ENCODE peak calls at places on chromosomes 7 and 10, in five cellular contexts. E is upper lobe of left lung, C is lower lobe of right lung, V is breast epithelium, L is ascending aorta. Q is an unnamed sample.

GRCh38 chr7:7535688-7536087 is at the start of gene COL28A1:
- DNase-seq in E (no peak), C (no peak), V (no peak), L (no peak), Q (no peak)

GRCh38 chr7:84847790-84848189 is 339.1 kb downstream of the SEMA3D start:
- DNase-seq in E (no peak), C (no peak), V (no peak), L (no peak), Q (no peak)

GRCh38 chr10:133104076-133104965 is 16.6 kb downstream of the ADGRA1 start:
- DNase-seq in E (peak), C (no peak), V (no peak), L (no peak), Q (no peak)

GRCh38 chr10:107028249-107028648 is 136.3 kb downstream of the SORCS1 start:
- DNase-seq in E (no peak), C (no peak), V (no peak), L (no peak), Q (no peak)

GRCh38 chr7:19408821-19409220 is 263.6 kb upstream of the FERD3L start:
- DNase-seq in E (no peak), C (no peak), V (no peak), L (no peak), Q (no peak)

GRCh38 chr10:74991435-74991834 is 120.0 kb upstream of the SAMD8 start:
- DNase-seq in E (no peak), C (no peak), V (no peak), L (no peak), Q (no peak)

GRCh38 chr7:5824297-5824610 is 42.8 kb upstream of the RNF216 start:
- DNase-seq in E (no peak), C (no peak), V (no peak), L (no peak), Q (no peak)

GRCh38 chr7:47180268-47180826 is 401.6 kb downstream of the TNS3 start:
- DNase-seq in E (no peak), C (no peak), V (no peak), L (no peak), Q (no peak)

GRCh38 chr10:78297997-78298396 is 264.3 kb downstream of the RPS24 start:
- DNase-seq in E (no peak), C (no peak), V (no peak), L (no peak), Q (no peak)

GRCh38 chr7:1361016-1361755 is 98.1 kb downstream of the MICALL2 start:
- DNase-seq in E (peak), C (peak), V (no peak), L (no peak), Q (peak)

GRCh38 chr7:96707901-96708774 is 1.5 kb downstream of the SEM1 start:
- DNase-seq in E (no peak), C (no peak), V (no peak), L (no peak), Q (no peak)

GRCh38 chr7:76233538-76234281 is 32.0 kb downstream of the SRRM3 start:
- DNase-seq in E (no peak), C (no peak), V (no peak), L (no peak), Q (no peak)

GRCh38 chr10:64813391-64813790 is 1292.2 kb downstream of the REEP3 start:
- DNase-seq in E (no peak), C (no peak), V (no peak), L (no peak), Q (no peak)

GRCh38 chr7:101553018-101553770 is 75.9 kb downstream of the MYL10 start:
- DNase-seq in E (peak), C (no peak), V (no peak), L (peak), Q (no peak)

GRCh38 chr10:35331894-35332640 is 4.2 kb upstream of the CCNY start:
- DNase-seq in E (no peak), C (no peak), V (no peak), L (no peak), Q (no peak)

GRCh38 chr7:150941983-150942590 is 36.0 kb downstream of the KCNH2 start:
- DNase-seq in E (peak), C (peak), V (no peak), L (peak), Q (peak)

GRCh38 chr7:77910124-77910523 is 111.6 kb downstream of the PHTF2 start:
- DNase-seq in E (no peak), C (no peak), V (no peak), L (no peak), Q (no peak)

GRCh38 chr7:31028417-31028988 is 23.6 kb upstream of the ADCYAP1R1 start:
- DNase-seq in E (peak), C (no peak), V (no peak), L (no peak), Q (no peak)

GRCh38 chr7:24611130-24611529 is 37.9 kb downstream of the PALS2 start:
- DNase-seq in E (no peak), C (no peak), V (no peak), L (no peak), Q (no peak)

GRCh38 chr10:107914450-107915276 is 750.2 kb upstream of the SORCS1 start:
- DNase-seq in E (peak), C (peak), V (no peak), L (no peak), Q (no peak)

GRCh38 chr10:30358206-30358605 is 9.1 kb upstream of the MTPAP start:
- DNase-seq in E (no peak), C (no peak), V (no peak), L (peak), Q (no peak)

GRCh38 chr10:28200804-28201203 is 102.1 kb downstream of the MPP7 start:
- DNase-seq in E (no peak), C (no peak), V (no peak), L (no peak), Q (no peak)

GRCh38 chr10:104117839-104118323 is 4.1 kb upstream of the SFR1 start:
- DNase-seq in E (no peak), C (no peak), V (peak), L (no peak), Q (no peak)

GRCh38 chr7:143884978-143885559 is 16.9 kb downstream of the TCAF1 start:
- DNase-seq in E (peak), C (no peak), V (no peak), L (no peak), Q (peak)

GRCh38 chr7:69879989-69880388 is 281.7 kb downstream of the AUTS2 start:
- DNase-seq in E (no peak), C (no peak), V (no peak), L (no peak), Q (no peak)

GRCh38 chr10:130203626-130204025 is 67.4 kb downstream of the GLRX3 start:
- DNase-seq in E (no peak), C (no peak), V (no peak), L (no peak), Q (no peak)

GRCh38 chr10:129958686-129959543 is 5.2 kb downstream of the EBF3 start:
- DNase-seq in E (peak), C (no peak), V (no peak), L (peak), Q (peak)

GRCh38 chr7:93973134-93973533 is 31.0 kb downstream of the BET1 start:
- DNase-seq in E (no peak), C (no peak), V (no peak), L (no peak), Q (no peak)

GRCh38 chr10:96390460-96390864 is 31.7 kb upstream of the OPALIN start:
- DNase-seq in E (no peak), C (no peak), V (peak), L (peak), Q (peak)

GRCh38 chr7:6382797-6383196 is 65.0 kb downstream of the DAGLB start:
- DNase-seq in E (no peak), C (no peak), V (no peak), L (no peak), Q (no peak)

GRCh38 chr7:101543846-101544245 is 85.2 kb downstream of the MYL10 start:
- DNase-seq in E (no peak), C (peak), V (no peak), L (no peak), Q (peak)

DNA sequence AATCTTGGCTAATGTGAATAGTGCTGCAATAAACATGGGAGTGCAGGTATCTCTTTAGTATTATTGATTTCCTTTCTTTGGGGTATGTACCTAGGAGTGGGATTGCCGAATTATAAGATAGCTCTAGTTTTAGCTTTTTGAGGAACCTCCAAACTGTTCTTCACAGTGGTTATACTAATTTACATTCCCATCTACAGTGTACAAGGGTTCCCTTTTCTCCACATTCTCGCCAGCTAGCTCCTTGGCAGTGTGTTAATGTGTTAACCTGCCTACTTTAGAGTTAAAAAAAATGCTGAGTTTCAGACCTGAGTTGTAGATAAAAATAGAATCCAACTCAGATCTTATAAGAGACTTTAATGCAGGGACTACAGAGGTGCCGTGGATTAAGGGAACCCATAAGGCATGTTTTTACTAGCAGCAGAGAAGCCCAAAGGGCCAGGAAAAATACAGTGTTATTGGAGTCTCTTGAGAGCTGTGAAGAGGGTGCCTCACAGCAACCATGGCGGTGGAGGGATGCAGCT is 35.4 kb downstream of the CDK13 start:
- DNase-seq in E (no peak), C (no peak), V (no peak), L (no peak), Q (no peak)
- H3K27ac ChIP-seq in E (no peak), C (no peak), V (no peak), L (no peak), Q (no peak)

DNA sequence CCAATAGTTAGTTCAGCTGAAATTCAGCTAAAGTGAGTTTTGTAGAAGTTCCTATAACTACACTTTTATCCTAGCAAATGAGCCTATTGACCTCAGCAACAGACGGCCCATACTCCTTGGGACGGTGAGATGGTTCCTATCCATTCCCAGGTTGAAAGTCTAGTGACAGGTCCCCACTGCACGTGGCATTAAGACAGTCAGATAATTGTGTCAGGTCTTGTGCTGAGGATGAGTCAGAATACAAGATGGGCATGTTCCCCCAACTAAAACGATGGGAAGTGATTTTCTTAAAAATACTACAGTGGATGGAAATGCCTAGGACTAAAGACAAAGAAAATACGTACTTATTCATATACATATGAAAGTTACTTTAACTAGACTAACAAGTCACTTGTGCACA is 2.1 kb downstream of the CAV1 start:
- DNase-seq in E (no peak), C (no peak), V (no peak), L (no peak), Q (no peak)
- H3K27ac ChIP-seq in E (peak), C (peak), V (peak), L (peak), Q (peak)

GRCh38 chr7:106082087-106082854 is 29.8 kb downstream of the SYPL1 start:
- DNase-seq in E (no peak), C (no peak), V (no peak), L (no peak), Q (no peak)

GRCh38 chr7:106076537-106076936 is 35.6 kb downstream of the SYPL1 start:
- DNase-seq in E (no peak), C (no peak), V (no peak), L (no peak), Q (no peak)

GRCh38 chr7:106083717-106084116 is 28.4 kb downstream of the SYPL1 start:
- DNase-seq in E (no peak), C (no peak), V (no peak), L (no peak), Q (no peak)

GRCh38 chr7:106075937-106076336 is 36.2 kb downstream of the SYPL1 start:
- DNase-seq in E (no peak), C (no peak), V (no peak), L (no peak), Q (no peak)

DNA sequence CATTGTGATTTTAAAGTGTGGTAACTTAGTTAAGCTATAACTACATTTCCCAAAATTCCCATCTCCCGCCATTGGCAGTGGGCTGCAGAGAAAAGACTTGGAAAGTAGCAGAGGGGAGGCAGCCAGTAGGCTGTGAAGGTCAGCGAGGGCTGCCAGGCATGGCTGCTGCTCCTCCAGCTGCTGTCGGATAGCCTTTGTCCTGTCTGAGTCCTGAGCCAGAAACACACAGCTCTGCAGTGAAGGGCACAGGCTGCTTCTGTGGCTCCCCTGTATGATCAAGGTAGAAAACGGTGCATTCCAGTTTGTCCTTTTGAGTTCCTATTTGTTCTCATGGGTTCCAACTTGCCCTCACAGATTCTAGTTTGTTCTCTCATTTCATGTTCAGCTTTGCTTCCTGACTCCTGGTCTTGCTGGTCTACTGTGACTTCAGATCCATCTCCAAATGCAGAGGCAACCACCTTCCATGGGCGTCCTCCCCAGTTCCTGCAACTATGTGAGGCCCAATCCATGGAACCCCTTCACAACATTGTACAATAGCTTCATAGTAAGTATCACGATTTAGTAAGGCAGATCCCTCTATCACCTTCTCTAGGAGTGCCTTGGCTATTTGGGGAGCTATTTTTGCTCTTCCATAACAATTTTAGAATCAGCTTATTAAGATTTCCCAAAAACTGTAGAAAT is 31.7 kb downstream of the SYPL1 start:
- DNase-seq in E (no peak), C (no peak), V (no peak), L (no peak), Q (peak)
- H3K27ac ChIP-seq in E (no peak), C (no peak), V (no peak), L (no peak), Q (no peak)

DNA sequence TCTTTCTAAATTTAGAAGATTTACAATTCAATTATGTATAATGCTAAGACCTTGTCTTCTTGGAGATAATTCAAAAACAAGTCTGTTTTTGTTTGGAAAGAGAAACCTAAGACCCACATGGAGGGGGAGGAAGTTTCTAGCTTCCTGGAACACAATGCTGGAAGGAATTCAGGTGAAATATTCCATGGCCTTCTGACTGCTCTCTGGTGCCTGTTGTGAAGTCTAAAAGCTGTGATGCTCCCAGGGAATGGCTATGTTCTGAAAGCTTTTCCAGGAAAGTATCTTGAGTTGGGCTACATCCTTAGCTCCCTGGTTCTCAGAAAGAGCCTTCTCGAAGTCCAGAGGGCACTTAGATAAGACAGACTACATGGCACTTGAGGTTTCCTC is 12.5 kb upstream of the PFKP start:
- DNase-seq in E (no peak), C (no peak), V (no peak), L (no peak), Q (no peak)
- H3K27ac ChIP-seq in E (no peak), C (no peak), V (peak), L (peak), Q (peak)

GRCh38 chr10:121131014-121131413 is 279.9 kb downstream of the WDR11 start:
- DNase-seq in E (no peak), C (no peak), V (no peak), L (no peak), Q (no peak)
- H3K27ac ChIP-seq in E (no peak), C (no peak), V (no peak), L (no peak), Q (no peak)

GRCh38 chr7:45718464-45719330 is 144.5 kb downstream of the ADCY1 start:
- DNase-seq in E (no peak), C (no peak), V (no peak), L (no peak), Q (no peak)

GRCh38 chr7:45716380-45717203 is 142.4 kb downstream of the ADCY1 start:
- DNase-seq in E (no peak), C (no peak), V (no peak), L (no peak), Q (peak)

GRCh38 chr7:45714521-45714820 is 140.3 kb downstream of the ADCY1 start:
- DNase-seq in E (no peak), C (no peak), V (no peak), L (no peak), Q (peak)

GRCh38 chr7:45715471-45716352 is 141.5 kb downstream of the ADCY1 start:
- DNase-seq in E (no peak), C (no peak), V (no peak), L (no peak), Q (no peak)

GRCh38 chr7:45717537-45718235 is 143.5 kb downstream of the ADCY1 start:
- DNase-seq in E (no peak), C (no peak), V (no peak), L (no peak), Q (no peak)
- H3K27ac ChIP-seq in E (no peak), C (no peak), V (no peak), L (no peak), Q (no peak)

GRCh38 chr10:47420305-47421056 is 36.4 kb upstream of the ZNF488 start:
- DNase-seq in E (no peak), C (no peak), V (no peak), L (peak), Q (no peak)
- H3K27ac ChIP-seq in E (no peak), C (no peak), V (no peak), L (no peak), Q (no peak)

DNA sequence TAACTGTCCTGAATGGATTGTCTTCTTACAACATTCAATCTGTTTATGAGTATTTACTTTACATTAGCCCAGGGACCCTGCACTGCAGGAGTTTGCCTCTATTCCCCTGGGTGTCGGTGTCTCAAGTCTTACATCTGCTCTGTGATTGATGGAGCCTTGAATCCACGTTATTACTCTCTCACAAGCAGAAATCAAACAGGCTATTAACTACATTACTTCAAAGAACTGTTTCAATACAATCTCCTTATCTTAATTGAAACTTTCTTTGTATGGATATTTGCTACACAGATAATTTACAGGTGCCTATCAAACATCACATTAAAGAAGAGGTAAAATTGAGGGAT is 3.1 kb upstream of the ARID5B start:
- DNase-seq in E (no peak), C (no peak), V (no peak), L (no peak), Q (no peak)
- H3K27ac ChIP-seq in E (no peak), C (no peak), V (peak), L (no peak), Q (no peak)

GRCh38 chr7:130899638-130900401 is 165.8 kb upstream of the KLF14 start:
- DNase-seq in E (no peak), C (no peak), V (no peak), L (peak), Q (no peak)

GRCh38 chr7:130901209-130901783 is 167.3 kb upstream of the KLF14 start:
- DNase-seq in E (no peak), C (peak), V (peak), L (peak), Q (peak)

GRCh38 chr7:130899071-130899451 is 165.1 kb upstream of the KLF14 start:
- DNase-seq in E (no peak), C (no peak), V (no peak), L (peak), Q (no peak)

GRCh38 chr7:130902755-130903357 is 168.8 kb upstream of the KLF14 start:
- DNase-seq in E (no peak), C (no peak), V (no peak), L (peak), Q (no peak)

GRCh38 chr7:130900471-130901076 is 166.6 kb upstream of the KLF14 start:
- DNase-seq in E (no peak), C (no peak), V (no peak), L (peak), Q (no peak)
- H3K27ac ChIP-seq in E (peak), C (peak), V (peak), L (peak), Q (peak)